ENCODE peak calls at places on chromosomes 4 and X, in seven cellular contexts. One of them, this sample, is unnamed.

GRCh38 chr4:39621582-39621981 is 17.1 kb downstream of the SMIM14 start:
- DNase-seq in HCT116: peak
- DNase-seq in SK-N-SH: no peak
- DNase-seq in H1: no peak
- DNase-seq in K562: peak
- DNase-seq in HepG2: peak
- DNase-seq in GM12878: no peak
- DNase-seq in this sample: no peak

GRCh38 chrX:9310596-9310995 is 154.3 kb upstream of the TBL1X start:
- DNase-seq in HCT116: no peak
- DNase-seq in SK-N-SH: no peak
- DNase-seq in H1: no peak
- DNase-seq in K562: no peak
- DNase-seq in HepG2: no peak
- DNase-seq in GM12878: no peak
- DNase-seq in this sample: no peak

GRCh38 chr4:141132689-141133145 is 552 bp downstream of the RNF150 start:
- DNase-seq in HCT116: no peak
- DNase-seq in SK-N-SH: peak
- DNase-seq in H1: no peak
- DNase-seq in K562: no peak
- DNase-seq in HepG2: no peak
- DNase-seq in GM12878: no peak
- DNase-seq in this sample: no peak

GRCh38 chr4:40579983-40580382 is 49.7 kb downstream of the RBM47 start:
- DNase-seq in HCT116: no peak
- DNase-seq in SK-N-SH: no peak
- DNase-seq in H1: no peak
- DNase-seq in K562: no peak
- DNase-seq in HepG2: no peak
- DNase-seq in GM12878: no peak
- DNase-seq in this sample: no peak

GRCh38 chr4:100843897-100844296 is 326.1 kb upstream of the EMCN start:
- DNase-seq in HCT116: no peak
- DNase-seq in SK-N-SH: no peak
- DNase-seq in H1: no peak
- DNase-seq in K562: no peak
- DNase-seq in HepG2: no peak
- DNase-seq in GM12878: no peak
- DNase-seq in this sample: no peak

GRCh38 chr4:28444886-28445496 is 1584.3 kb downstream of the STIM2 start:
- DNase-seq in HCT116: no peak
- DNase-seq in SK-N-SH: no peak
- DNase-seq in H1: no peak
- DNase-seq in K562: no peak
- DNase-seq in HepG2: no peak
- DNase-seq in GM12878: no peak
- DNase-seq in this sample: no peak

GRCh38 chr4:177321647-177322046 is 12.0 kb downstream of the NEIL3 start:
- DNase-seq in HCT116: no peak
- DNase-seq in SK-N-SH: no peak
- DNase-seq in H1: no peak
- DNase-seq in K562: no peak
- DNase-seq in HepG2: no peak
- DNase-seq in GM12878: no peak
- DNase-seq in this sample: no peak

GRCh38 chr4:7585768-7586167 is 151.0 kb upstream of the PSAPL1 start:
- DNase-seq in HCT116: no peak
- DNase-seq in SK-N-SH: no peak
- DNase-seq in H1: no peak
- DNase-seq in K562: no peak
- DNase-seq in HepG2: no peak
- DNase-seq in GM12878: no peak
- DNase-seq in this sample: no peak

GRCh38 chr4:6076391-6076790 is 58.2 kb upstream of the C4orf50 start:
- DNase-seq in HCT116: no peak
- DNase-seq in SK-N-SH: peak
- DNase-seq in H1: no peak
- DNase-seq in K562: peak
- DNase-seq in HepG2: no peak
- DNase-seq in GM12878: no peak
- DNase-seq in this sample: no peak

GRCh38 chrX:1481636-1482529 is 29.2 kb upstream of the ASMTL start:
- DNase-seq in HCT116: peak
- DNase-seq in SK-N-SH: no peak
- DNase-seq in H1: no peak
- DNase-seq in K562: peak
- DNase-seq in HepG2: peak
- DNase-seq in GM12878: peak
- DNase-seq in this sample: peak

GRCh38 chr4:5204781-5205180 is 153.5 kb downstream of the STK32B start:
- DNase-seq in HCT116: no peak
- DNase-seq in SK-N-SH: no peak
- DNase-seq in H1: no peak
- DNase-seq in K562: no peak
- DNase-seq in HepG2: no peak
- DNase-seq in GM12878: no peak
- DNase-seq in this sample: no peak

GRCh38 chr4:75698162-75698962 is 25.2 kb upstream of the G3BP2 start:
- DNase-seq in HCT116: no peak
- DNase-seq in SK-N-SH: no peak
- DNase-seq in H1: no peak
- DNase-seq in K562: peak
- DNase-seq in HepG2: no peak
- DNase-seq in GM12878: peak
- DNase-seq in this sample: no peak

GRCh38 chr4:152417648-152418047 is 118.2 kb downstream of the FBXW7 start:
- DNase-seq in HCT116: no peak
- DNase-seq in SK-N-SH: no peak
- DNase-seq in H1: no peak
- DNase-seq in K562: no peak
- DNase-seq in HepG2: no peak
- DNase-seq in GM12878: no peak
- DNase-seq in this sample: no peak

GRCh38 chr4:88818650-88819470 is 121.2 kb upstream of the NAP1L5 start:
- DNase-seq in HCT116: peak
- DNase-seq in SK-N-SH: peak
- DNase-seq in H1: peak
- DNase-seq in K562: peak
- DNase-seq in HepG2: peak
- DNase-seq in GM12878: peak
- DNase-seq in this sample: no peak

GRCh38 chrX:107724653-107725052 is 50.9 kb downstream of the TSC22D3 start:
- DNase-seq in HCT116: no peak
- DNase-seq in SK-N-SH: no peak
- DNase-seq in H1: no peak
- DNase-seq in K562: no peak
- DNase-seq in HepG2: no peak
- DNase-seq in GM12878: no peak
- DNase-seq in this sample: no peak

GRCh38 chr4:8534129-8534528 is 46.1 kb upstream of the GPR78 start:
- DNase-seq in HCT116: peak
- DNase-seq in SK-N-SH: no peak
- DNase-seq in H1: peak
- DNase-seq in K562: no peak
- DNase-seq in HepG2: no peak
- DNase-seq in GM12878: peak
- DNase-seq in this sample: peak

GRCh38 chr4:18075823-18076433 is 54.4 kb upstream of the LCORL start:
- DNase-seq in HCT116: peak
- DNase-seq in SK-N-SH: peak
- DNase-seq in H1: peak
- DNase-seq in K562: peak
- DNase-seq in HepG2: peak
- DNase-seq in GM12878: no peak
- DNase-seq in this sample: no peak

GRCh38 chrX:140664939-140665338 is 44.6 kb upstream of the LINC00632 start:
- DNase-seq in HCT116: no peak
- DNase-seq in SK-N-SH: peak
- DNase-seq in H1: no peak
- DNase-seq in K562: peak
- DNase-seq in HepG2: peak
- DNase-seq in GM12878: no peak
- DNase-seq in this sample: no peak

GRCh38 chr4:3827616-3828492 is 61.7 kb downstream of the ADRA2C start:
- DNase-seq in HCT116: no peak
- DNase-seq in SK-N-SH: peak
- DNase-seq in H1: no peak
- DNase-seq in K562: no peak
- DNase-seq in HepG2: peak
- DNase-seq in GM12878: no peak
- DNase-seq in this sample: peak
- TF ChIP-seq JUND in HCT116: no peak
- TF ChIP-seq JUND in SK-N-SH: no peak
- TF ChIP-seq JUND in H1: no peak
- TF ChIP-seq JUND in K562: no peak
- TF ChIP-seq JUND in HepG2: no peak
- TF ChIP-seq JUND in GM12878: no peak
- TF ChIP-seq JUND in this sample: no peak

DNA sequence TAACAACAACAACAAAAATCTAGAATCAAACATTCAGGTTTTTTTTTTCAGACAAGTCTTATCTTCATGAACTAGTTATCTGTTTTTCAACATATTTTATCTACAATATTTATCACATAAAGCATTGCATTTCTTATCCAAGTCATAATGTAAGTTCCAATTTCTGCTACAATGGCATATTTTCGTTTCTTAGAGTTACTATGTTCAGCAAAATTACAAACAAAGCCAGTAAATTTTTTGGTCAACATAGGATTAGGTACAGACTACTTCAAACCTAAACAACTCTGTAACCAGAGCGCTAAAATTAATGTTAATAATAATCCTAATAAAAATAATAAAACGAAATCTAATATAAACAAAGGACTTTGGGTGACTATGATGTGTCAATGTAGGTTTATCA is 165.4 kb upstream of the TACR3 start:
- DNase-seq in HCT116: no peak
- DNase-seq in SK-N-SH: no peak
- DNase-seq in H1: no peak
- DNase-seq in K562: no peak
- DNase-seq in HepG2: no peak
- DNase-seq in GM12878: no peak
- DNase-seq in this sample: no peak
- TF ChIP-seq JUND in HCT116: no peak
- TF ChIP-seq JUND in SK-N-SH: no peak
- TF ChIP-seq JUND in H1: no peak
- TF ChIP-seq JUND in K562: no peak
- TF ChIP-seq JUND in HepG2: no peak
- TF ChIP-seq JUND in GM12878: no peak
- TF ChIP-seq JUND in this sample: no peak

GRCh38 chrX:136488706-136489105 is 959 bp downstream of the BRS3 start:
- DNase-seq in HCT116: no peak
- DNase-seq in SK-N-SH: no peak
- DNase-seq in H1: no peak
- DNase-seq in K562: no peak
- DNase-seq in HepG2: no peak
- DNase-seq in GM12878: no peak
- DNase-seq in this sample: peak
- TF ChIP-seq JUND in HCT116: no peak
- TF ChIP-seq JUND in SK-N-SH: no peak
- TF ChIP-seq JUND in H1: no peak
- TF ChIP-seq JUND in K562: no peak
- TF ChIP-seq JUND in HepG2: no peak
- TF ChIP-seq JUND in GM12878: no peak
- TF ChIP-seq JUND in this sample: no peak

GRCh38 chrX:96906741-96907140 is 23.0 kb downstream of the RPA4 start:
- DNase-seq in HCT116: no peak
- DNase-seq in SK-N-SH: no peak
- DNase-seq in H1: no peak
- DNase-seq in K562: no peak
- DNase-seq in HepG2: no peak
- DNase-seq in GM12878: no peak
- DNase-seq in this sample: no peak
- TF ChIP-seq JUND in HCT116: no peak
- TF ChIP-seq JUND in SK-N-SH: peak
- TF ChIP-seq JUND in H1: no peak
- TF ChIP-seq JUND in K562: no peak
- TF ChIP-seq JUND in HepG2: no peak
- TF ChIP-seq JUND in GM12878: no peak
- TF ChIP-seq JUND in this sample: no peak

GRCh38 chr4:20430555-20430954 is 178.8 kb downstream of the SLIT2 start:
- DNase-seq in HCT116: no peak
- DNase-seq in SK-N-SH: no peak
- DNase-seq in H1: no peak
- DNase-seq in K562: no peak
- DNase-seq in HepG2: no peak
- DNase-seq in GM12878: no peak
- DNase-seq in this sample: no peak

GRCh38 chr4:20428410-20429160 is 176.9 kb downstream of the SLIT2 start:
- DNase-seq in HCT116: no peak
- DNase-seq in SK-N-SH: no peak
- DNase-seq in H1: no peak
- DNase-seq in K562: no peak
- DNase-seq in HepG2: no peak
- DNase-seq in GM12878: no peak
- DNase-seq in this sample: no peak

GRCh38 chr4:20432098-20432497 is 180.4 kb downstream of the SLIT2 start:
- DNase-seq in HCT116: no peak
- DNase-seq in SK-N-SH: no peak
- DNase-seq in H1: no peak
- DNase-seq in K562: no peak
- DNase-seq in HepG2: no peak
- DNase-seq in GM12878: no peak
- DNase-seq in this sample: no peak

GRCh38 chr4:20431422-20432014 is 179.8 kb downstream of the SLIT2 start:
- DNase-seq in HCT116: no peak
- DNase-seq in SK-N-SH: no peak
- DNase-seq in H1: no peak
- DNase-seq in K562: peak
- DNase-seq in HepG2: no peak
- DNase-seq in GM12878: no peak
- DNase-seq in this sample: no peak

GRCh38 chr4:20433101-20433705 is 181.5 kb downstream of the SLIT2 start:
- DNase-seq in HCT116: no peak
- DNase-seq in SK-N-SH: no peak
- DNase-seq in H1: no peak
- DNase-seq in K562: no peak
- DNase-seq in HepG2: no peak
- DNase-seq in GM12878: no peak
- DNase-seq in this sample: no peak
- TF ChIP-seq JUND in HCT116: no peak
- TF ChIP-seq JUND in SK-N-SH: no peak
- TF ChIP-seq JUND in H1: no peak
- TF ChIP-seq JUND in K562: no peak
- TF ChIP-seq JUND in HepG2: no peak
- TF ChIP-seq JUND in GM12878: no peak
- TF ChIP-seq JUND in this sample: no peak

This sample was measured in T47D.